ENCODE peak calls at places on chromosomes 6 and 20, in nine cellular contexts. C is tibial nerve; S is T-helper 1 cell; P is CD8-positive, alpha-beta T cell; U is SJSA1; G is uterus; L is T-helper 17 cell; T is NCI-H446 treated with DMSO at 0.1 percent for 48 hours; J is NCI-H524 treated with DMSO at 0.1 percent for 48 hours. M is an unnamed sample.

GRCh38 chr6:43213431-43213830 is 15.8 kb downstream of the DNPH1 start:
- DNase-seq in G (no peak), J (no peak), C (no peak), T (no peak), P (no peak), S (no peak), L (no peak), U (no peak), M (no peak)

GRCh38 chr20:1946762-1947534 is 46.9 kb downstream of the PDYN start:
- DNase-seq in J (no peak), T (no peak), U (no peak), S (no peak), P (no peak), C (peak), L (no peak), G (peak), M (peak)

GRCh38 chr6:132483779-132484679 is 28.9 kb downstream of the STX7 start:
- DNase-seq in L (no peak), G (no peak), P (peak), S (no peak), C (peak), T (peak), J (peak), U (peak), M (no peak)

GRCh38 chr6:35611235-35611634 is 77.5 kb downstream of the FKBP5 start:
- DNase-seq in S (no peak), L (no peak), U (no peak), T (no peak), J (no peak), P (peak), G (no peak), C (no peak), M (no peak)

GRCh38 chr6:106642476-106642875 is 13.1 kb downstream of the QRSL1 start:
- DNase-seq in U (no peak), J (no peak), T (no peak), G (no peak), C (no peak), S (no peak), L (no peak), P (no peak), M (no peak)

GRCh38 chr20:39214778-39215177 is 252.6 kb downstream of the DHX35 start:
- DNase-seq in L (no peak), J (peak), G (no peak), U (no peak), S (no peak), C (no peak), P (no peak), T (peak), M (no peak)

GRCh38 chr20:63232235-63233060 is 3.3 kb upstream of the BIRC7 start:
- DNase-seq in C (no peak), S (no peak), J (no peak), L (no peak), G (no peak), P (no peak), U (peak), T (no peak), M (no peak)

GRCh38 chr6:16181429-16182359 is 52.8 kb downstream of the MYLIP start:
- DNase-seq in T (no peak), C (no peak), L (no peak), P (no peak), U (no peak), S (no peak), J (no peak), G (peak), M (no peak)

GRCh38 chr6:142686719-142686996 is 258.3 kb downstream of the HIVEP2 start:
- DNase-seq in P (no peak), T (no peak), G (no peak), U (no peak), J (no peak), S (no peak), C (no peak), L (no peak), M (no peak)

GRCh38 chr20:38246357-38247165 is 14.0 kb downstream of the KIAA1755 start:
- DNase-seq in C (no peak), S (no peak), G (peak), T (no peak), P (no peak), U (no peak), L (no peak), J (no peak), M (peak)

GRCh38 chr6:130417951-130418350 is 52.1 kb downstream of the TMEM200A start:
- DNase-seq in P (no peak), U (no peak), S (no peak), T (no peak), J (no peak), C (no peak), G (no peak), L (no peak), M (no peak)

GRCh38 chr6:2990179-2990931 is 9.3 kb upstream of the NQO2 start:
- DNase-seq in U (no peak), G (no peak), T (no peak), S (no peak), J (peak), P (peak), L (no peak), C (no peak), M (peak)

GRCh38 chr6:25027221-25027916 is 91.6 kb upstream of the RIPOR2 start:
- DNase-seq in P (peak), C (no peak), S (peak), G (no peak), J (no peak), U (no peak), T (no peak), L (peak), M (no peak)

GRCh38 chr20:50931048-50931305 is 260 bp downstream of the ADNP start:
- DNase-seq in C (no peak), L (peak), T (no peak), P (peak), J (no peak), G (no peak), U (no peak), S (no peak), M (no peak)